ENCODE peak calls at places on chromosomes 7 and 10, in ten cellular contexts. One of them, this sample, is unnamed.

GRCh38 chr7:38846280-38846679 is 62.7 kb downstream of the VPS41 start:
- DNase-seq in T-helper 2 cell: no peak
- DNase-seq in HFF-Myc: no peak
- DNase-seq in PC-3: peak
- DNase-seq in lung: no peak
- DNase-seq in effector memory CD8-positive, alpha-beta T cell: no peak
- DNase-seq in MCF 10A: no peak
- DNase-seq in activated naive CD4-positive, alpha-beta T cell: no peak
- DNase-seq in GM12892: no peak
- DNase-seq in naive B cell: no peak
- DNase-seq in this sample: no peak

GRCh38 chr10:112650588-112651030 is 203.6 kb downstream of the VTI1A start:
- DNase-seq in T-helper 2 cell: no peak
- DNase-seq in HFF-Myc: no peak
- DNase-seq in PC-3: peak
- DNase-seq in lung: no peak
- DNase-seq in effector memory CD8-positive, alpha-beta T cell: no peak
- DNase-seq in MCF 10A: peak
- DNase-seq in activated naive CD4-positive, alpha-beta T cell: no peak
- DNase-seq in GM12892: no peak
- DNase-seq in naive B cell: no peak
- DNase-seq in this sample: no peak

GRCh38 chr7:50653116-50653854 is 88.1 kb upstream of the DDC start:
- DNase-seq in T-helper 2 cell: no peak
- DNase-seq in HFF-Myc: no peak
- DNase-seq in PC-3: no peak
- DNase-seq in lung: no peak
- DNase-seq in effector memory CD8-positive, alpha-beta T cell: no peak
- DNase-seq in MCF 10A: peak
- DNase-seq in activated naive CD4-positive, alpha-beta T cell: no peak
- DNase-seq in GM12892: no peak
- DNase-seq in naive B cell: no peak
- DNase-seq in this sample: no peak

GRCh38 chr7:139118234-139118802 is 8.8 kb upstream of the ZC3HAV1 start:
- DNase-seq in T-helper 2 cell: no peak
- DNase-seq in HFF-Myc: peak
- DNase-seq in PC-3: peak
- DNase-seq in lung: no peak
- DNase-seq in effector memory CD8-positive, alpha-beta T cell: no peak
- DNase-seq in MCF 10A: peak
- DNase-seq in activated naive CD4-positive, alpha-beta T cell: no peak
- DNase-seq in GM12892: no peak
- DNase-seq in naive B cell: no peak
- DNase-seq in this sample: no peak

GRCh38 chr10:75400769-75401568 is 595 bp downstream of the ZNF503 start:
- DNase-seq in T-helper 2 cell: no peak
- DNase-seq in HFF-Myc: no peak
- DNase-seq in PC-3: peak
- DNase-seq in lung: peak
- DNase-seq in effector memory CD8-positive, alpha-beta T cell: no peak
- DNase-seq in MCF 10A: peak
- DNase-seq in activated naive CD4-positive, alpha-beta T cell: no peak
- DNase-seq in GM12892: peak
- DNase-seq in naive B cell: no peak
- DNase-seq in this sample: no peak

GRCh38 chr7:41912851-41913580 is 210.1 kb upstream of the INHBA start:
- DNase-seq in T-helper 2 cell: no peak
- DNase-seq in HFF-Myc: no peak
- DNase-seq in PC-3: peak
- DNase-seq in lung: no peak
- DNase-seq in effector memory CD8-positive, alpha-beta T cell: no peak
- DNase-seq in MCF 10A: no peak
- DNase-seq in activated naive CD4-positive, alpha-beta T cell: no peak
- DNase-seq in GM12892: no peak
- DNase-seq in naive B cell: no peak
- DNase-seq in this sample: no peak

GRCh38 chr7:33423646-33424020 is 294.3 kb downstream of the BBS9 start:
- DNase-seq in T-helper 2 cell: no peak
- DNase-seq in HFF-Myc: no peak
- DNase-seq in PC-3: peak
- DNase-seq in lung: no peak
- DNase-seq in effector memory CD8-positive, alpha-beta T cell: peak
- DNase-seq in MCF 10A: peak
- DNase-seq in activated naive CD4-positive, alpha-beta T cell: no peak
- DNase-seq in GM12892: peak
- DNase-seq in naive B cell: peak
- DNase-seq in this sample: no peak

GRCh38 chr7:17661982-17662585 is 278.2 kb downstream of the SNX13 start:
- DNase-seq in T-helper 2 cell: no peak
- DNase-seq in HFF-Myc: no peak
- DNase-seq in PC-3: no peak
- DNase-seq in lung: no peak
- DNase-seq in effector memory CD8-positive, alpha-beta T cell: no peak
- DNase-seq in MCF 10A: peak
- DNase-seq in activated naive CD4-positive, alpha-beta T cell: no peak
- DNase-seq in GM12892: no peak
- DNase-seq in naive B cell: no peak
- DNase-seq in this sample: no peak

GRCh38 chr7:79212334-79212733 is 241.1 kb downstream of the MAGI2 start:
- DNase-seq in T-helper 2 cell: no peak
- DNase-seq in HFF-Myc: no peak
- DNase-seq in PC-3: no peak
- DNase-seq in lung: no peak
- DNase-seq in effector memory CD8-positive, alpha-beta T cell: no peak
- DNase-seq in MCF 10A: no peak
- DNase-seq in activated naive CD4-positive, alpha-beta T cell: no peak
- DNase-seq in GM12892: no peak
- DNase-seq in naive B cell: no peak
- DNase-seq in this sample: no peak

GRCh38 chr10:67471022-67471421 is 225.0 kb downstream of the CTNNA3 start:
- DNase-seq in T-helper 2 cell: no peak
- DNase-seq in HFF-Myc: no peak
- DNase-seq in PC-3: no peak
- DNase-seq in lung: no peak
- DNase-seq in effector memory CD8-positive, alpha-beta T cell: no peak
- DNase-seq in MCF 10A: no peak
- DNase-seq in activated naive CD4-positive, alpha-beta T cell: no peak
- DNase-seq in GM12892: no peak
- DNase-seq in naive B cell: no peak
- DNase-seq in this sample: no peak

GRCh38 chr10:98029149-98030092 is 1.0 kb downstream of the CRTAC1 start:
- DNase-seq in T-helper 2 cell: no peak
- DNase-seq in HFF-Myc: no peak
- DNase-seq in PC-3: no peak
- DNase-seq in lung: no peak
- DNase-seq in effector memory CD8-positive, alpha-beta T cell: no peak
- DNase-seq in MCF 10A: no peak
- DNase-seq in activated naive CD4-positive, alpha-beta T cell: no peak
- DNase-seq in GM12892: no peak
- DNase-seq in naive B cell: no peak
- DNase-seq in this sample: no peak

GRCh38 chr10:60611291-60611747 is 167.0 kb upstream of the CDK1 start:
- DNase-seq in T-helper 2 cell: no peak
- DNase-seq in HFF-Myc: no peak
- DNase-seq in PC-3: peak
- DNase-seq in lung: no peak
- DNase-seq in effector memory CD8-positive, alpha-beta T cell: no peak
- DNase-seq in MCF 10A: peak
- DNase-seq in activated naive CD4-positive, alpha-beta T cell: peak
- DNase-seq in GM12892: no peak
- DNase-seq in naive B cell: no peak
- DNase-seq in this sample: peak

GRCh38 chr7:48424731-48425130 is 253.5 kb downstream of the ABCA13 start:
- DNase-seq in T-helper 2 cell: no peak
- DNase-seq in HFF-Myc: no peak
- DNase-seq in PC-3: peak
- DNase-seq in lung: no peak
- DNase-seq in effector memory CD8-positive, alpha-beta T cell: no peak
- DNase-seq in MCF 10A: peak
- DNase-seq in activated naive CD4-positive, alpha-beta T cell: no peak
- DNase-seq in GM12892: no peak
- DNase-seq in naive B cell: no peak
- DNase-seq in this sample: no peak

GRCh38 chr10:21334891-21335696 is 190.4 kb downstream of the SKIDA1 start:
- DNase-seq in T-helper 2 cell: no peak
- DNase-seq in HFF-Myc: peak
- DNase-seq in PC-3: peak
- DNase-seq in lung: peak
- DNase-seq in effector memory CD8-positive, alpha-beta T cell: no peak
- DNase-seq in MCF 10A: peak
- DNase-seq in activated naive CD4-positive, alpha-beta T cell: no peak
- DNase-seq in GM12892: no peak
- DNase-seq in naive B cell: no peak
- DNase-seq in this sample: no peak

GRCh38 chr7:87648316-87648715 is 20.1 kb downstream of the RUNDC3B start:
- DNase-seq in T-helper 2 cell: no peak
- DNase-seq in HFF-Myc: no peak
- DNase-seq in PC-3: no peak
- DNase-seq in lung: no peak
- DNase-seq in effector memory CD8-positive, alpha-beta T cell: no peak
- DNase-seq in MCF 10A: no peak
- DNase-seq in activated naive CD4-positive, alpha-beta T cell: no peak
- DNase-seq in GM12892: no peak
- DNase-seq in naive B cell: no peak
- DNase-seq in this sample: no peak

GRCh38 chr10:48796846-48797245 is 112.2 kb downstream of the WDFY4 start:
- DNase-seq in T-helper 2 cell: no peak
- DNase-seq in HFF-Myc: no peak
- DNase-seq in PC-3: no peak
- DNase-seq in lung: no peak
- DNase-seq in effector memory CD8-positive, alpha-beta T cell: no peak
- DNase-seq in MCF 10A: no peak
- DNase-seq in activated naive CD4-positive, alpha-beta T cell: no peak
- DNase-seq in GM12892: no peak
- DNase-seq in naive B cell: no peak
- DNase-seq in this sample: no peak

GRCh38 chr7:37000514-37000913 is 276.2 kb upstream of the AOAH start:
- DNase-seq in T-helper 2 cell: no peak
- DNase-seq in HFF-Myc: no peak
- DNase-seq in PC-3: no peak
- DNase-seq in lung: no peak
- DNase-seq in effector memory CD8-positive, alpha-beta T cell: no peak
- DNase-seq in MCF 10A: no peak
- DNase-seq in activated naive CD4-positive, alpha-beta T cell: no peak
- DNase-seq in GM12892: no peak
- DNase-seq in naive B cell: no peak
- DNase-seq in this sample: no peak

GRCh38 chr7:91668217-91668616 is 212.3 kb downstream of the MTERF1 start:
- DNase-seq in T-helper 2 cell: no peak
- DNase-seq in HFF-Myc: no peak
- DNase-seq in PC-3: no peak
- DNase-seq in lung: no peak
- DNase-seq in effector memory CD8-positive, alpha-beta T cell: no peak
- DNase-seq in MCF 10A: no peak
- DNase-seq in activated naive CD4-positive, alpha-beta T cell: no peak
- DNase-seq in GM12892: no peak
- DNase-seq in naive B cell: no peak
- DNase-seq in this sample: no peak

GRCh38 chr7:12694817-12695216 is 7.4 kb downstream of the ARL4A start:
- DNase-seq in T-helper 2 cell: no peak
- DNase-seq in HFF-Myc: no peak
- DNase-seq in PC-3: no peak
- DNase-seq in lung: no peak
- DNase-seq in effector memory CD8-positive, alpha-beta T cell: no peak
- DNase-seq in MCF 10A: no peak
- DNase-seq in activated naive CD4-positive, alpha-beta T cell: no peak
- DNase-seq in GM12892: no peak
- DNase-seq in naive B cell: no peak
- DNase-seq in this sample: no peak

GRCh38 chr7:128919881-128920789 is 9.6 kb upstream of the KCP start:
- DNase-seq in T-helper 2 cell: no peak
- DNase-seq in HFF-Myc: no peak
- DNase-seq in PC-3: no peak
- DNase-seq in lung: no peak
- DNase-seq in effector memory CD8-positive, alpha-beta T cell: no peak
- DNase-seq in MCF 10A: no peak
- DNase-seq in activated naive CD4-positive, alpha-beta T cell: no peak
- DNase-seq in GM12892: no peak
- DNase-seq in naive B cell: no peak
- DNase-seq in this sample: no peak

GRCh38 chr10:73414230-73414981 is 548 bp upstream of the ANXA7 start:
- DNase-seq in T-helper 2 cell: no peak
- DNase-seq in HFF-Myc: no peak
- DNase-seq in PC-3: peak
- DNase-seq in lung: no peak
- DNase-seq in effector memory CD8-positive, alpha-beta T cell: no peak
- DNase-seq in MCF 10A: peak
- DNase-seq in activated naive CD4-positive, alpha-beta T cell: no peak
- DNase-seq in GM12892: no peak
- DNase-seq in naive B cell: no peak
- DNase-seq in this sample: no peak

GRCh38 chr7:7428806-7429205 is 106.9 kb downstream of the COL28A1 start:
- DNase-seq in T-helper 2 cell: no peak
- DNase-seq in HFF-Myc: peak
- DNase-seq in PC-3: peak
- DNase-seq in lung: no peak
- DNase-seq in effector memory CD8-positive, alpha-beta T cell: no peak
- DNase-seq in MCF 10A: no peak
- DNase-seq in activated naive CD4-positive, alpha-beta T cell: no peak
- DNase-seq in GM12892: no peak
- DNase-seq in naive B cell: no peak
- DNase-seq in this sample: peak

This sample was measured in brain pericyte.